ENCODE peak calls at places on chromosomes 2 and 18, in four cellular contexts. G, H, U and Z are unnamed samples.
A peak's percentile ranks its signal among the peaks of the same experiment; 100 is the strongest.

GRCh38 chr2:36253086-36253485 is 102.5 kb upstream of the CRIM1 start:
- DNase-seq in U (no peak), G (no peak), H (no peak), Z (no peak)

GRCh38 chr18:36350839-36351474 is 53.4 kb downstream of the FHOD3 start:
- DNase-seq in H (no peak), G (no peak), U (no peak), Z (no peak)

GRCh38 chr18:80176334-80177080 is 67.4 kb downstream of the ADNP2 start:
- DNase-seq in G (no peak), H (peak; percentile 8), U (no peak), Z (no peak)

GRCh38 chr2:113105047-113105446 is 22.4 kb upstream of the IL1RN start:
- DNase-seq in U (no peak), H (no peak), G (peak; percentile 37), Z (no peak)

GRCh38 chr2:237859082-237859433 is 365 bp upstream of the RAMP1 start:
- DNase-seq in G (no peak), H (no peak), U (no peak), Z (no peak)

GRCh38 chr2:143581989-143582719 is 452.9 kb downstream of the ARHGAP15 start:
- DNase-seq in H (no peak), G (peak; percentile 9), U (no peak), Z (no peak)

GRCh38 chr2:106953236-106953635 is 67.3 kb upstream of the ST6GAL2 start:
- DNase-seq in G (no peak), U (no peak), H (no peak), Z (no peak)

GRCh38 chr2:240997141-240997855 is 1.1 kb upstream of the SNED1 start:
- DNase-seq in H (peak; percentile 27), U (no peak), G (no peak), Z (no peak)

GRCh38 chr18:45774065-45774521 is 50.1 kb downstream of the SLC14A1 start:
- DNase-seq in G (no peak), H (no peak), U (no peak), Z (no peak)

GRCh38 chr2:162416446-162416845 is 72.5 kb downstream of the GCA start:
- DNase-seq in H (no peak), G (no peak), U (no peak), Z (no peak)

GRCh38 chr2:246489-247145 is 17.2 kb downstream of the SH3YL1 start:
- DNase-seq in H (peak; percentile 81), G (peak; percentile 71), U (no peak), Z (peak; percentile 61)

GRCh38 chr2:240412975-240413812 is 22.3 kb upstream of the GPC1 start:
- DNase-seq in G (no peak), U (no peak), H (no peak), Z (no peak)

DNA sequence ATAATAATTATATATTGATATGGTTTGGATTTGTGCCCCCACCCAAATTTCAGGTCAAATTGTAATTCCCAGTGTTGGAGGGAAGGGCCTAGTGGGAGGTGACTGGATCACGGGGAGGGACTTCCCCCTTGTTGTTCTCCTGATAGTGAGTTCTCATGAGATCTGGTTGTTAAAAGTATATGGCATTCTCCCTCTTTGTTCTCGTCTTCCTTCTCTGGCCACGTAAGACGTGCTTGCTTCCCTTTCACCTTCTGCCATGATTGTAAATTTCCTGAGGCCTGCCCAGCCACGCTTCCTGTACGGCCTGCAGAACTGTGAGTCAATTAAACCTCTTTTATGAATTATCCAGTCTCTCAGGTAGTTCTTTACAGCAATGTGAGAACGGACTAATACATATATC is 88.3 kb downstream of the ROCK2 start:
- DNase-seq in U (no peak), G (no peak), H (no peak), Z (no peak)
- TF ChIP-seq NFIC in U (no peak), G (no peak), H (no peak), Z (no peak)

GRCh38 chr2:205731521-205731965 is 49.2 kb downstream of the NRP2 start:
- DNase-seq in U (no peak), H (peak; percentile 29), G (no peak), Z (no peak)

GRCh38 chr2:205733648-205734047 is 51.3 kb downstream of the NRP2 start:
- DNase-seq in U (no peak), G (no peak), H (no peak), Z (no peak)

GRCh38 chr2:205733082-205733481 is 50.8 kb downstream of the NRP2 start:
- DNase-seq in U (no peak), G (no peak), H (no peak), Z (no peak)

GRCh38 chr2:205732314-205732713 is 50.0 kb downstream of the NRP2 start:
- DNase-seq in G (no peak), H (no peak), U (no peak), Z (no peak)

GRCh38 chr2:205734436-205734835 is 52.1 kb downstream of the NRP2 start:
- DNase-seq in G (peak; percentile 67), H (peak; percentile 53), U (no peak), Z (peak; percentile 57)
- TF ChIP-seq CHD2 in G (no peak), H (no peak), U (no peak), Z (no peak)

GRCh38 chr2:121825003-121825950 is 69.8 kb downstream of the TSN start:
- DNase-seq in U (no peak), H (no peak), G (no peak), Z (no peak)
- TF ChIP-seq NFIC in U (no peak), H (no peak), G (no peak), Z (no peak)

GRCh38 chr2:121033597-121033996 is 251.4 kb downstream of the TFCP2L1 start:
- DNase-seq in G (no peak), H (no peak), U (no peak), Z (no peak)
- TF ChIP-seq CHD2 in G (no peak), H (no peak), U (no peak), Z (no peak)

GRCh38 chr2:69686855-69687254 is 43.3 kb upstream of the AAK1 start:
- DNase-seq in G (no peak), U (no peak), H (peak; percentile 86), Z (no peak)
- TF ChIP-seq NFIC in G (no peak), U (no peak), H (no peak), Z (no peak)